ENCODE peak calls at places on chromosome 22, in six cellular contexts. G is EH, K is activated T-cell treated with anti-CD3 and anti-CD28 coated beads for 4 hours, B is H4, I is heart left ventricle, D is AG10803. X is an unnamed sample.

GRCh38 chr22:25120093-25120561 is 79.5 kb upstream of the CRYBB3 start:
- DNase-seq in I (no peak), K (no peak), G (no peak), B (peak), D (no peak), X (no peak)

GRCh38 chr22:26485013-26485412 is 1.3 kb downstream of the SRRD start:
- DNase-seq in B (no peak), D (peak), K (no peak), G (peak), I (no peak), X (peak)

GRCh38 chr22:17167486-17167885 is 8.4 kb upstream of the HDHD5 start:
- DNase-seq in G (no peak), D (no peak), B (no peak), I (peak), K (no peak), X (no peak)

GRCh38 chr22:44661070-44661469 is 40.9 kb upstream of the PRR5 start:
- DNase-seq in D (no peak), K (no peak), I (no peak), G (peak), B (no peak), X (peak)

GRCh38 chr22:33678523-33678922 is 241.8 kb downstream of the LARGE1 start:
- DNase-seq in D (no peak), G (no peak), K (no peak), I (no peak), B (no peak), X (peak)

GRCh38 chr22:46132830-46133587 is 17.3 kb upstream of the PPARA start:
- DNase-seq in G (no peak), K (no peak), I (peak), B (no peak), D (no peak), X (no peak)

GRCh38 chr22:44938886-44939285 is 70.9 kb downstream of the PHF21B start:
- DNase-seq in B (no peak), G (no peak), K (no peak), I (no peak), D (no peak), X (no peak)

GRCh38 chr22:46139895-46140350 is 10.4 kb upstream of the PPARA start:
- DNase-seq in B (no peak), I (peak), D (peak), K (no peak), G (no peak), X (no peak)

GRCh38 chr22:30841264-30841663 is 127.3 kb downstream of the MORC2 start:
- DNase-seq in G (peak), D (no peak), B (no peak), I (no peak), K (no peak), X (no peak)

GRCh38 chr22:50670914-50671538 is 1.6 kb upstream of the SHANK3 start:
- DNase-seq in B (no peak), D (no peak), G (no peak), K (no peak), I (no peak), X (no peak)

GRCh38 chr22:30297276-30298004 is 8.1 kb upstream of the CASTOR1 start:
- DNase-seq in B (no peak), I (no peak), K (no peak), D (no peak), G (no peak), X (no peak)

GRCh38 chr22:37400719-37401118 is 26.6 kb downstream of the ELFN2 start:
- DNase-seq in B (no peak), D (no peak), I (no peak), K (no peak), G (no peak), X (no peak)

GRCh38 chr22:40053460-40053859 is 58.7 kb downstream of the FAM83F start:
- DNase-seq in G (no peak), B (no peak), K (no peak), I (no peak), D (no peak), X (no peak)

GRCh38 chr22:23113067-23113846 is 28.5 kb downstream of the RSPH14 start:
- DNase-seq in B (peak), D (peak), K (no peak), I (no peak), G (peak), X (no peak)